ENCODE peak calls at places on chromosomes 7 and 10, in ten cellular contexts. J is fibroblast of lung; K is mesendoderm; N is tibial artery; C is pancreas; W is GM23248; A is SK-N-SH; L is upper lobe of left lung; Y is neuronal stem cell; I is CD8-positive, alpha-beta T cell. V is an unnamed sample. For H3K4me1, the result is how much of the 10 kb centered on the place peaks cover.

GRCh38 chr7:74203157-74203556 is 6.6 kb upstream of the LAT2 start:
- DNase-seq in A (peak), L (no peak), I (no peak), C (peak), N (no peak), J (peak), K (peak), W (peak), Y (peak), V (no peak)

GRCh38 chr10:48383393-48383792 is 76.9 kb downstream of the MAPK8 start:
- DNase-seq in A (no peak), J (no peak), L (no peak), W (no peak), C (no peak), I (no peak), K (peak), Y (no peak), N (no peak), V (no peak)

GRCh38 chr7:5591547-5591899 is 167.9 kb upstream of the TNRC18 start:
- DNase-seq in C (no peak), L (peak), Y (peak), A (peak), I (no peak), J (peak), W (peak), N (no peak), K (peak), V (no peak)

GRCh38 chr7:17564678-17565209 is 266.3 kb downstream of the AHR start:
- DNase-seq in N (no peak), I (no peak), Y (no peak), A (no peak), K (no peak), C (no peak), J (peak), L (no peak), W (peak), V (no peak)

GRCh38 chr7:7272294-7272693 is 90.0 kb downstream of the C1GALT1 start:
- DNase-seq in W (peak), L (no peak), I (no peak), J (peak), N (no peak), A (no peak), K (no peak), Y (no peak), C (no peak), V (no peak)

GRCh38 chr10:78602201-78602917 is 466.4 kb upstream of the ZMIZ1 start:
- DNase-seq in N (no peak), A (no peak), Y (no peak), L (no peak), W (peak), I (no peak), K (no peak), J (no peak), C (no peak), V (no peak)

GRCh38 chr7:112383671-112384417 is 66.4 kb upstream of the IFRD1 start:
- DNase-seq in A (no peak), C (no peak), K (peak), N (no peak), Y (peak), W (peak), I (no peak), L (no peak), J (peak), V (no peak)

GRCh38 chr7:1662767-1663166 is 7.3 kb upstream of the ELFN1 start:
- DNase-seq in W (no peak), N (no peak), C (peak), K (no peak), L (no peak), I (no peak), Y (no peak), A (peak), J (no peak), V (no peak)

GRCh38 chr7:127850195-127850594 is 181.0 kb downstream of the LRRC4 start:
- DNase-seq in L (no peak), K (no peak), I (no peak), C (no peak), A (no peak), Y (no peak), W (no peak), N (no peak), J (no peak), V (no peak)

GRCh38 chr7:16564909-16565426 is 38.3 kb downstream of the LRRC72 start:
- DNase-seq in N (no peak), Y (peak), C (no peak), L (no peak), K (peak), J (peak), W (peak), I (no peak), A (peak), V (peak)

GRCh38 chr10:50576245-50576815 is 47.4 kb downstream of the SGMS1 start:
- DNase-seq in A (no peak), Y (no peak), J (peak), N (no peak), C (no peak), L (no peak), I (no peak), W (peak), K (no peak), V (no peak)

GRCh38 chr7:31069880-31070555 is 17.9 kb downstream of the ADCYAP1R1 start:
- DNase-seq in C (peak), A (no peak), W (no peak), K (no peak), J (no peak), L (no peak), I (no peak), N (no peak), Y (no peak), V (no peak)

GRCh38 chr10:103888113-103888841 is 29.7 kb downstream of the STN1 start:
- DNase-seq in K (peak), L (no peak), W (peak), Y (peak), N (peak), C (peak), A (peak), J (peak), I (no peak), V (peak)

GRCh38 chr10:32413513-32413912 is 32.4 kb upstream of the CCDC7 start:
- DNase-seq in N (no peak), C (no peak), K (no peak), Y (no peak), I (no peak), L (no peak), A (no peak), W (peak), J (peak), V (peak)

GRCh38 chr7:155198901-155199845 is 98.5 kb upstream of the INSIG1 start:
- DNase-seq in C (no peak), I (no peak), L (no peak), K (no peak), N (no peak), A (no peak), Y (no peak), J (peak), W (peak), V (no peak)

GRCh38 chr7:89458076-89458475 is 662.5 kb upstream of the TEX47 start:
- DNase-seq in J (no peak), C (no peak), L (no peak), N (no peak), I (no peak), Y (no peak), A (no peak), W (no peak), K (no peak), V (no peak)

GRCh38 chr7:74380720-74381119 is 73.0 kb upstream of the GTF2IRD1 start:
- DNase-seq in J (no peak), A (no peak), K (peak), C (no peak), N (no peak), L (no peak), I (no peak), Y (no peak), W (peak), V (no peak)

GRCh38 chr10:74249865-74250264 is 98.8 kb downstream of the ADK start:
- DNase-seq in J (peak), A (no peak), L (no peak), Y (no peak), K (no peak), C (no peak), W (peak), I (no peak), N (no peak), V (peak)

GRCh38 chr7:31991846-31992245 is 78.4 kb downstream of the PDE1C start:
- DNase-seq in I (no peak), K (no peak), A (no peak), C (no peak), L (no peak), J (no peak), N (no peak), W (peak), Y (no peak), V (no peak)

GRCh38 chr7:118870187-118870586 is 645.7 kb downstream of the ANKRD7 start:
- DNase-seq in C (no peak), J (peak), I (no peak), Y (peak), N (no peak), W (no peak), A (no peak), L (no peak), K (peak), V (peak)

GRCh38 chr10:64102264-64102633 is 581.0 kb downstream of the REEP3 start:
- DNase-seq in W (no peak), J (no peak), C (no peak), K (no peak), Y (no peak), N (no peak), A (no peak), L (no peak), I (no peak), V (no peak)

GRCh38 chr10:122249991-122250750 is 20.9 kb upstream of the BTBD16 start:
- DNase-seq in K (no peak), N (peak), Y (no peak), L (no peak), J (no peak), C (no peak), A (no peak), I (no peak), W (no peak), V (no peak)

GRCh38 chr7:20504060-20504459 is 111.4 kb upstream of the ABCB5 start:
- DNase-seq in L (no peak), Y (no peak), I (no peak), A (peak), N (no peak), K (peak), J (no peak), W (no peak), C (no peak), V (no peak)

GRCh38 chr7:20508109-20508508 is 107.4 kb upstream of the ABCB5 start:
- DNase-seq in C (no peak), Y (no peak), J (no peak), K (peak), I (no peak), N (no peak), W (peak), A (no peak), L (no peak), V (peak)

GRCh38 chr7:20503278-20503677 is 112.2 kb upstream of the ABCB5 start:
- DNase-seq in K (no peak), I (no peak), Y (no peak), C (no peak), A (peak), L (no peak), W (no peak), J (no peak), N (no peak), V (no peak)

GRCh38 chr7:20507157-20507556 is 108.3 kb upstream of the ABCB5 start:
- DNase-seq in N (no peak), W (no peak), K (no peak), Y (no peak), I (no peak), A (no peak), L (no peak), C (no peak), J (no peak), V (no peak)

DNA sequence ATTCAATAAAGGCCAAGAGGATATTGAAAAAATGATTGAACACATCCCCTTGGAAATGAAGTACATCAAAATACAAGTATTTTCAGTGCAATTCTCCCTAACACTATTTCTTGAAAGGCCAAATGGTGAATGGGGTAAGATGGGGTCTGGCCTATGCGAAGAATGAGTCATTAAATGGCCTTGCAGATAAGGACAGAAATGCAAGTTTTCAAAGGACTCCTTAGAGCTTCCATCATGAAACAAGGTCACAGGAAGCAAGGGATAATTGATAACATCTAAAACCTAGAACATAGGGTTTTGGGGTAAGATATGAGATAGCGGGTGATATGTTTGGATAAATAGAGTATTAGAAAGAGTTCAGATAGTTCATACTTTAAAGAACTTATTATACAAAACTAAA is 109.3 kb upstream of the ABCB5 start:
- DNase-seq in K (peak), J (no peak), Y (no peak), A (no peak), C (no peak), I (no peak), L (no peak), N (no peak), W (no peak), V (no peak)
- H3K4me1 ChIP-seq in K (under half), J (under half), Y (under half), A (under half), C (under half), I (under half), L (under half), N (under half), W (under half), V (under half)

DNA sequence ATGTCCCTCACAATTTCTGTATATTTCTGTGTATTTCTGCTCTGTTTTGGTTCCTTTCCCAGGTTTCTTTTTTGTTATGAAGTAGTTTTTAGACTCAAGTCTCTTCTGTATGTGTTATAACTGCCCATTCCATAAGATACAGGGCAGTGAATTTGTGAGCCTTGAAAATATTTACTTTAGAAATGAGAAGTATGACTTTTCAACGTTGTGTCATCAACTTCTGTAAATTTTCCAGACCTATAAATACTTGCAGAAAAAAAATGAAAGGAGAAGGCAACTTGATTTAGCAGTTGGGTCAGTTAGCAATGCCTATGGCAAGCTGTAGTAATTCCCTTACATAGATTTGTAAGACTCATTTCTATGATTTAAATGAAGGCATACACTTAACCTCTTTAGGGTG is 11.5 kb downstream of the EGFR start:
- DNase-seq in C (no peak), K (no peak), I (no peak), A (no peak), Y (no peak), N (no peak), W (peak), L (no peak), J (peak), V (no peak)
- H3K4me1 ChIP-seq in C (half or more), K (under half), I (under half), A (under half), Y (under half), N (under half), W (half or more), L (half or more), J (under half), V (under half)

GRCh38 chr7:131011976-131012375 is 278.0 kb upstream of the KLF14 start:
- DNase-seq in A (no peak), Y (no peak), C (no peak), N (no peak), L (no peak), K (no peak), I (no peak), J (peak), W (peak), V (peak)

GRCh38 chr7:131016230-131016629 is 282.2 kb upstream of the KLF14 start:
- DNase-seq in J (no peak), W (peak), N (no peak), C (no peak), I (no peak), Y (no peak), A (no peak), K (no peak), L (no peak), V (no peak)

GRCh38 chr7:131012477-131013031 is 278.5 kb upstream of the KLF14 start:
- DNase-seq in L (no peak), C (no peak), Y (no peak), A (no peak), W (peak), K (no peak), J (no peak), I (no peak), N (no peak), V (peak)

GRCh38 chr7:131013716-131014115 is 279.7 kb upstream of the KLF14 start:
- DNase-seq in L (no peak), C (no peak), N (no peak), W (no peak), K (no peak), I (no peak), J (no peak), A (no peak), Y (no peak), V (no peak)

GRCh38 chr7:131015131-131015954 is 281.3 kb upstream of the KLF14 start:
- DNase-seq in L (no peak), W (peak), C (no peak), I (no peak), N (no peak), Y (no peak), A (no peak), K (peak), J (peak), V (no peak)
- H3K4me1 ChIP-seq in L (half or more), W (half or more), C (under half), I (half or more), N (half or more), Y (under half), A (under half), K (under half), J (under half), V (under half)

GRCh38 chr10:86961481-86962091 is 3.2 kb downstream of the SNCG start:
- DNase-seq in W (peak), Y (no peak), J (no peak), L (peak), I (no peak), A (no peak), N (peak), C (peak), K (no peak), V (no peak)
- H3K4me1 ChIP-seq in W (under half), Y (under half), J (under half), L (under half), I (under half), A (under half), N (half or more), C (under half), K (under half), V (under half)

GRCh38 chr7:151857412-151857811 is 19.5 kb downstream of the PRKAG2 start:
- DNase-seq in W (no peak), J (no peak), I (no peak), A (no peak), L (no peak), K (no peak), N (no peak), Y (no peak), C (no peak), V (no peak)

GRCh38 chr7:151858456-151858855 is 18.5 kb downstream of the PRKAG2 start:
- DNase-seq in L (no peak), W (no peak), A (no peak), J (no peak), N (no peak), K (no peak), I (no peak), C (no peak), Y (no peak), V (no peak)

GRCh38 chr7:151859111-151859947 is 17.6 kb downstream of the PRKAG2 start:
- DNase-seq in K (no peak), A (no peak), L (no peak), I (no peak), C (peak), W (no peak), Y (no peak), J (no peak), N (no peak), V (no peak)

GRCh38 chr7:151856516-151856915 is 20.4 kb downstream of the PRKAG2 start:
- DNase-seq in W (no peak), C (no peak), Y (no peak), L (no peak), N (no peak), I (no peak), A (no peak), K (no peak), J (no peak), V (no peak)

GRCh38 chr7:151857866-151858440 is 19.0 kb downstream of the PRKAG2 start:
- DNase-seq in K (no peak), J (no peak), Y (no peak), W (no peak), C (no peak), L (no peak), I (no peak), N (no peak), A (no peak), V (no peak)
- H3K4me1 ChIP-seq in K (under half), J (under half), Y (under half), W (under half), C (under half), L (under half), I (under half), N (under half), A (under half), V (under half)

V was measured in foreskin keratinocyte.